ENCODE peak calls at places on chromosomes 5 and 9, in ten cellular contexts. J is GM12878, K is OCI-LY7, X is A549, A is PC-3, Q is HCT116, C is hepatocyte, M is IMR-90, Y is K562, V is fibroblast of lung. E is an unnamed sample.

GRCh38 chr9:128861501-128861900 is 20.2 kb downstream of the KYAT1 start:
- DNase-seq in C (no peak), A (no peak), Y (no peak), J (no peak), V (no peak), M (no peak), Q (no peak), X (no peak), K (no peak), E (peak)

GRCh38 chr9:2363138-2363745 is 258.3 kb upstream of the VLDLR start:
- DNase-seq in Q (no peak), A (no peak), J (no peak), X (no peak), K (no peak), V (no peak), Y (no peak), C (no peak), M (no peak), E (no peak)

GRCh38 chr5:98771389-98772109 is 1.9 kb upstream of the RGMB start:
- DNase-seq in J (peak), C (peak), Y (peak), Q (peak), V (peak), M (peak), X (peak), K (peak), A (peak), E (peak)

GRCh38 chr9:76680716-76681431 is 83.4 kb upstream of the PCA3 start:
- DNase-seq in C (no peak), Y (no peak), K (no peak), Q (no peak), J (no peak), V (no peak), X (no peak), A (no peak), M (no peak), E (no peak)

GRCh38 chr9:713046-713445 is 128.5 kb upstream of the DMRT1 start:
- DNase-seq in A (no peak), C (no peak), M (no peak), Y (no peak), V (no peak), J (no peak), X (no peak), K (no peak), Q (no peak), E (no peak)

GRCh38 chr5:180825768-180826525 is 23.3 kb upstream of the MGAT1 start:
- DNase-seq in K (no peak), M (peak), A (peak), V (peak), X (no peak), Q (no peak), Y (no peak), J (no peak), C (peak), E (peak)

GRCh38 chr9:99031994-99032393 is 72.9 kb upstream of the TGFBR1 start:
- DNase-seq in A (no peak), Y (no peak), M (no peak), C (no peak), V (no peak), J (no peak), K (no peak), X (no peak), Q (no peak), E (no peak)

GRCh38 chr9:106420511-106420944 is 442.4 kb upstream of the ZNF462 start:
- DNase-seq in C (peak), M (no peak), V (peak), K (no peak), Y (no peak), A (peak), J (peak), Q (no peak), X (no peak), E (no peak)

GRCh38 chr9:130301483-130302286 is 36.1 kb downstream of the HMCN2 start:
- DNase-seq in M (peak), K (no peak), A (no peak), Y (no peak), C (no peak), X (no peak), V (peak), Q (no peak), J (no peak), E (peak)

GRCh38 chr9:121472361-121472910 is 27.2 kb downstream of the GGTA1 start:
- DNase-seq in K (no peak), Y (no peak), C (no peak), V (no peak), M (no peak), X (no peak), A (no peak), J (no peak), Q (no peak), E (peak)

GRCh38 chr5:108637110-108637509 is 110.6 kb upstream of the FER start:
- DNase-seq in J (no peak), X (no peak), K (no peak), M (peak), Y (no peak), A (peak), C (no peak), V (peak), Q (no peak), E (peak)

GRCh38 chr5:174608631-174609097 is 115.7 kb upstream of the MSX2 start:
- DNase-seq in X (no peak), C (no peak), J (no peak), K (no peak), Y (no peak), A (no peak), V (peak), M (no peak), Q (peak), E (peak)

GRCh38 chr9:92395617-92396016 is 8.8 kb downstream of the OGN start:
- DNase-seq in X (no peak), J (no peak), M (no peak), A (no peak), C (no peak), Q (no peak), K (no peak), Y (no peak), V (no peak), E (no peak)

GRCh38 chr9:92392690-92393089 is 11.7 kb downstream of the OGN start:
- DNase-seq in J (no peak), Y (no peak), K (no peak), X (no peak), Q (no peak), V (no peak), M (peak), A (no peak), C (no peak), E (peak)

GRCh38 chr9:92397853-92398252 is 6.5 kb downstream of the OGN start:
- DNase-seq in Q (no peak), X (no peak), M (no peak), K (no peak), V (no peak), Y (no peak), C (no peak), A (no peak), J (no peak), E (no peak)

GRCh38 chr9:92393686-92394085 is 10.7 kb downstream of the OGN start:
- DNase-seq in X (no peak), C (no peak), A (no peak), J (no peak), Y (no peak), Q (no peak), V (peak), K (no peak), M (no peak), E (peak)
- H3K4me2 ChIP-seq in X (no peak), C (no peak), A (no peak), J (no peak), Y (no peak), Q (no peak), V (peak), K (no peak), M (peak), E (peak)

GRCh38 chr5:42555010-42555409 is 131.8 kb downstream of the GHR start:
- DNase-seq in V (no peak), A (no peak), C (no peak), X (no peak), M (no peak), Q (no peak), K (no peak), J (no peak), Y (no peak), E (no peak)
- H3K27ac ChIP-seq in V (no peak), A (no peak), C (no peak), X (no peak), M (no peak), Q (no peak), K (no peak), J (no peak), Y (no peak), E (no peak)

DNA sequence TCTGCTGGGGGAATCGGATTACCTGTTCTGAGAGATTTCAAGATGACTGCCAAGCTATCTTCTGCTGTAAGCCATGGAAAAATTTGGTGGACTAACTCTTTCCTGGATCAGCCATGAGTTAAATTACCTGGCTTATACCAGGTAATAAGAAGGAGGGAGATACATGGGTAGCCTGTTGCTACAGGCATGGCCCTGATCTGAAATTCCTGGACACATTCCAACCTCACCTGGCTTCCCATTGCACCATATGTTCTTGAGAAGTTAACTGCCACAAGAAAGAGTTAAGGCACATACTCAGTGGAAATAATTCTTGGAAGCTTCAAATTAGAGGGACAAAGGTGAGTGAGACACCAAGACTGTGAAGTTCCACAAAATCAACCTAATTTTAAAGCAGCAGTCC is 371.3 kb downstream of the ACTL7B start:
- DNase-seq in K (no peak), Q (no peak), V (no peak), M (no peak), X (no peak), J (no peak), C (no peak), A (no peak), Y (no peak), E (no peak)
- TF ChIP-seq CTCF in K (no peak), Q (no peak), V (no peak), M (no peak), X (no peak), J (no peak), C (no peak), A (no peak), Y (no peak), E (no peak)

GRCh38 chr9:112135706-112136105 is 39.4 kb downstream of the SUSD1 start:
- DNase-seq in M (no peak), K (no peak), J (no peak), X (no peak), Q (no peak), C (no peak), V (peak), A (peak), Y (no peak), E (no peak)

GRCh38 chr9:112130347-112130746 is 44.8 kb downstream of the SUSD1 start:
- DNase-seq in V (no peak), A (no peak), X (no peak), J (no peak), Y (no peak), C (no peak), Q (no peak), M (no peak), K (no peak), E (no peak)

GRCh38 chr9:112130997-112131396 is 44.1 kb downstream of the SUSD1 start:
- DNase-seq in A (no peak), K (no peak), M (no peak), V (no peak), C (peak), Y (no peak), X (no peak), J (no peak), Q (no peak), E (no peak)

GRCh38 chr9:112129246-112129645 is 45.9 kb downstream of the SUSD1 start:
- DNase-seq in A (no peak), M (no peak), V (no peak), Y (no peak), Q (no peak), J (no peak), K (no peak), C (no peak), X (no peak), E (no peak)

DNA sequence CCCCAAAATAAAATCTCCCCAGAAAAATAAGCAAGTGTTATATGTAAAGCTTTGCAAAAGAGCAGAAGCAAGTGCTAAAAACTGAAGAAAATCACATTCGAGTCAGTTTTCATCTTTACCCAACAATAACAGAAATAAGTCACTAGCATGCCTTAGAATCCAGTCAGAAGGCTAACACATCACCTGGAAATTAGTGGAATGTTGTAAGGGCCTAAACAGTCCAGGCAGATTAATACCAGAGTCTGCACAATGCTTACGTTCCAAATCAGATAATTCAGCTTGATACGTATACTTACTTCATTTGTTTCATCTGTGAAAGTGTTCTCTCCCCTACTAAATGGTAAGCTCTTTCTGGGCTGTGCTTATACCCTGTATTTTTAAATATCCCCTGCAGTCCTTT is 42.7 kb downstream of the SUSD1 start:
- DNase-seq in M (peak), A (no peak), C (no peak), X (no peak), J (no peak), V (peak), Q (no peak), K (no peak), Y (no peak), E (no peak)
- H3K4me2 ChIP-seq in M (peak), A (no peak), C (no peak), X (no peak), J (no peak), V (no peak), Q (no peak), K (no peak), Y (no peak), E (no peak)

DNA sequence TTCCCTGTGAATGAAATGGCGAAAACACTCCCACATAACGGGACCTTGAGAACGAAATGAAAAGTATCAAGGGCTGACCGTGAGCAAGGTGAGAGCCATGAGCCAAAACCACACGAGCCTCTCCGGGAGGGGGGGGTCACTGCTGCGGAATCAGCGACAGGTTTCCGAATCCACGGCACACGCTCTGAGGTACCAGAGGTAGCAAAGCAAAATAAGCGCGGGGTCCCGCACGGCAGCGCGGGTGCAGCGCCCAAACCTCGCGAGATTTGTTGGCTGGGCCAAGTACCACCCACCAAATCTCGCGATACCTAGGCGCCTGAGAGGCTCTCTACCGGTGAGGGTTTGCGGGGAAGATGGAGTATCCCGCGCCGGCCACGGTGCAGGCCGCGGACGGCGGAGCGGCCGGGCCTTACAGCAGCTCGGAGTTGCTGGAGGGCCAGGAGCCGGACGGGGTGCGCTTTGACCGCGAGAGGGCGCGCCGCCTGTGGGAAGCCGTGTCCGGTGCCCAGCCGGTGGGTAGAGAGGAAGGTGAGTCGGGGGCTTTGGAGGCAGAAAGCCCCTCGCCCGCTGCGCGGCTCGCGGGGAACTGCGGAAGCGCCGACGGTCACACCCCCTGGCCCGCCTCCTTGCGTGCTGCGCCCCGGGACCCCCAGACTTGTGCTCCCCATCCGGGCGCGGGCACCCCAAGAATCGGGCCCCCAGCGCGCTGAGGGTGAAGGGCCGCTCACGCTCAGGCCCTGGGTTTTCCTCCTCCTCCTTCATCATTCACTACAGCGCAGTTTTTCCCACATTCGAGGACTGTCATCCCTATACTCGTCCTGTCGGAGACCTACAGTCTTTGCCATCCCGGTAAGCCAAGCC is at the start of gene ZNF346:
- DNase-seq in K (peak), C (peak), M (peak), V (peak), X (peak), A (peak), Y (peak), J (peak), Q (peak), E (peak)
- H3K27ac ChIP-seq in K (peak), C (peak), M (peak), V (peak), X (peak), A (no peak), Y (peak), J (peak), Q (peak), E (peak)

GRCh38 chr5:14505310-14506140 is 76.1 kb upstream of the OTULINL start:
- DNase-seq in V (no peak), A (no peak), Y (peak), X (no peak), C (no peak), Q (no peak), J (no peak), M (no peak), K (no peak), E (peak)
- TF ChIP-seq CTCF in V (no peak), A (peak), Y (peak), X (no peak), C (no peak), Q (no peak), J (peak), M (no peak), K (peak), E (peak)

GRCh38 chr5:135223404-135223803 is 175.6 kb downstream of the MACROH2A1 start:
- DNase-seq in C (no peak), A (no peak), V (no peak), J (no peak), Y (no peak), Q (no peak), X (no peak), K (no peak), M (no peak), E (no peak)

GRCh38 chr5:135223891-135224625 is 175.0 kb downstream of the MACROH2A1 start:
- DNase-seq in J (no peak), Q (no peak), M (no peak), X (no peak), C (no peak), Y (no peak), V (no peak), A (no peak), K (no peak), E (peak)

GRCh38 chr5:135222171-135222681 is 176.8 kb downstream of the MACROH2A1 start:
- DNase-seq in V (no peak), Y (no peak), M (no peak), A (peak), C (no peak), Q (peak), K (no peak), J (no peak), X (no peak), E (peak)

GRCh38 chr5:135221696-135222095 is 177.3 kb downstream of the MACROH2A1 start:
- DNase-seq in Q (no peak), X (no peak), K (no peak), M (no peak), V (no peak), A (no peak), C (no peak), J (no peak), Y (no peak), E (peak)

GRCh38 chr5:135222771-135223170 is 176.3 kb downstream of the MACROH2A1 start:
- DNase-seq in X (no peak), V (no peak), C (no peak), J (no peak), K (no peak), Q (no peak), M (no peak), Y (no peak), A (no peak), E (peak)
- H3K4me2 ChIP-seq in X (no peak), V (no peak), C (no peak), J (no peak), K (no peak), Q (no peak), M (no peak), Y (no peak), A (no peak), E (no peak)

GRCh38 chr5:134143964-134144941 is 29.8 kb downstream of the TCF7 start:
- DNase-seq in M (no peak), X (no peak), C (peak), Y (no peak), A (no peak), V (no peak), Q (no peak), K (no peak), J (no peak), E (no peak)
- H3K27ac ChIP-seq in M (no peak), X (no peak), C (no peak), Y (no peak), A (no peak), V (no peak), Q (no peak), K (no peak), J (no peak), E (no peak)

DNA sequence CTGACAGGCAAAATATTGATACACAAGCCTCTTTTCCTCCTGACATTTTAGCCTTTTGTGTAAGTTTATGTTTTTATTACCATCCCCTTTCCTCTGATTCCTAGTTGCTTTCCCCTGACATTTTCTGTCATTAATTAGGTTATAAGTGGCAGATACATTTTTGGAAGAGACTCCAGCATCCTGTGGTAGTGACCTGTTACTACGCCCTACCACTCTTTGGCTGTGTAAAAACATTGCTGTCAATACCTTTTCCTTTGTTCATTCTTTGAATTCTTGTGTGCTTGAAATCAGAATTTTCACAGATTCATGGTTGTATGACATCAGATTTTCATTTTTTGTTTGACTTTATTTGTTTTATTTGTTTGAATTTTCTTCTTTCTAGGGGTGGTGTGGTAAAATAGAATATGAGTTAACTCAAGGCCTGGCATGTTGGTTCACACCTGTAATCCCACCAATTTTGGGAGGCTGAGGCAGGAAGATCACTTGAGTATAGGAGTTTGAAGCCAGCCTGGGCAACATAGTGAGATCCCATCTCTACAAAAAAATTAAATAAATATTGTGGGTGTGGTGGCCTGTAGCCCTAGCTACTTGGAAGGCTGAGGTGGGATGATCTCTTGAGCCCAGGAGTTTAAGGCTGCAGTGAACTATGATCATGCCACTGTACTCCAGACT is 43.4 kb downstream of the UBE2R2 start:
- DNase-seq in A (no peak), M (no peak), Y (no peak), X (no peak), J (no peak), V (peak), K (no peak), C (no peak), Q (no peak), E (peak)
- TF ChIP-seq CTCF in A (peak), M (no peak), Y (no peak), X (no peak), J (peak), V (peak), K (peak), C (no peak), Q (no peak), E (peak)

E was measured in osteoblast.